ENCODE peak calls at places on chromosomes 1 and 21, in ten cellular contexts. Y is neural progenitor cell, O is A549, Z is lower leg skin, X is suprapubic skin, V is HFF-Myc, E is progenitor cell of endocrine pancreas, W is Peyer's patch, P is fibroblast of mammary gland, L is endodermal cell. S is an unnamed sample.

GRCh38 chr1:94892604-94893280 is 34.2 kb downstream of the CNN3 start:
- DNase-seq in E (no peak), W (no peak), Y (no peak), Z (no peak), L (no peak), P (no peak), V (no peak), X (no peak), O (no peak), S (no peak)

GRCh38 chr1:234627009-234627950 is 17.3 kb upstream of the IRF2BP2 start:
- DNase-seq in O (no peak), W (no peak), E (no peak), P (peak), L (no peak), Y (no peak), V (no peak), X (no peak), Z (no peak), S (no peak)

GRCh38 chr1:20355828-20356735 is 65.4 kb downstream of the VWA5B1 start:
- DNase-seq in P (no peak), Z (no peak), E (no peak), Y (no peak), V (no peak), O (no peak), X (no peak), W (no peak), L (no peak), S (no peak)

GRCh38 chr1:31995263-31995662 is 18.4 kb upstream of the KHDRBS1 start:
- DNase-seq in L (no peak), P (no peak), W (no peak), O (no peak), Z (no peak), V (no peak), Y (no peak), X (no peak), E (no peak), S (no peak)

GRCh38 chr1:221071761-221072160 is 192.5 kb downstream of the HLX start:
- DNase-seq in P (peak), O (no peak), E (no peak), Z (no peak), L (no peak), W (no peak), X (no peak), Y (no peak), V (no peak), S (no peak)

GRCh38 chr1:111163363-111163762 is 23.3 kb downstream of the CEPT1 start:
- DNase-seq in P (no peak), E (no peak), W (no peak), L (no peak), Z (no peak), V (no peak), O (no peak), Y (no peak), X (no peak), S (no peak)

GRCh38 chr1:40907899-40908298 is 45.7 kb upstream of the CITED4 start:
- DNase-seq in W (no peak), P (no peak), V (no peak), L (no peak), E (no peak), O (no peak), X (no peak), Z (no peak), Y (no peak), S (no peak)

GRCh38 chr1:15168479-15168878 is 14.9 kb downstream of the TMEM51 start:
- DNase-seq in E (no peak), W (no peak), X (no peak), Z (no peak), O (peak), Y (no peak), L (no peak), V (no peak), P (peak), S (no peak)

GRCh38 chr1:184854456-184855180 is 100.0 kb upstream of the EDEM3 start:
- DNase-seq in X (no peak), Z (no peak), L (no peak), W (no peak), V (peak), P (peak), O (no peak), E (no peak), Y (no peak), S (no peak)

GRCh38 chr1:244106837-244107491 is 55.9 kb downstream of the ZBTB18 start:
- DNase-seq in X (no peak), E (no peak), W (no peak), O (no peak), V (no peak), Y (no peak), P (no peak), Z (no peak), L (no peak), S (no peak)

GRCh38 chr1:42035205-42035829 is 116.6 kb upstream of the HIVEP3 start:
- DNase-seq in V (no peak), X (no peak), W (peak), Z (peak), L (peak), O (peak), Y (peak), E (no peak), P (peak), S (peak)

GRCh38 chr1:210504286-210504685 is 175.6 kb downstream of the HHAT start:
- DNase-seq in Y (no peak), L (no peak), Z (no peak), X (no peak), V (no peak), W (no peak), E (no peak), P (no peak), O (no peak), S (no peak)

GRCh38 chr1:210262897-210263272 is 30.3 kb downstream of the SERTAD4 start:
- DNase-seq in O (no peak), P (peak), X (no peak), E (no peak), V (no peak), L (no peak), Y (no peak), W (no peak), Z (no peak), S (no peak)

GRCh38 chr1:36528361-36529349 is 45.9 kb upstream of the CSF3R start:
- DNase-seq in P (no peak), Z (peak), X (peak), O (peak), Y (peak), W (peak), V (no peak), L (peak), E (no peak), S (no peak)

DNA sequence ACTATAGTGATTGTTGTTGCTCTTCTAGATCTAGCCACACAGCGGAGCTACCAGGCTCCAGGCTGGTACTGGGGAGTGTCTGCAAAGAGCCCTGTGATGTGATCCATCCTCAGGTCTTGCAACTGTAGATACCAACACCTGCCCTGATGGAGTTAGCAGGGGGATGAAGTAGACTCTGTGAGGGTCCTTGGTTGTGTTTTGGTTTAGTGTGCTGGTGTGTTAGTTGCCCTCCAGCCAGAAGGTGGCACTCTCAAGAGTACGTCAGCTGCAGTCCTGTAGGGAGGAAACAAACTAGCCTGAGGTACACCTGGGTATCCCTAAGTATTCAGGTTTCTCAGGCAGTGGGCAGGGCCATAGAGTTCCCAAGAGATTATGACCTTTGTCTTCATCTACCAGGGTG is 81.2 kb upstream of the TMPRSS2 start:
- DNase-seq in O (no peak), P (no peak), Z (peak), L (no peak), E (no peak), W (peak), V (no peak), Y (no peak), X (peak), S (no peak)
- TF ChIP-seq CTCF in O (no peak), P (no peak), Z (no peak), L (peak), E (no peak), W (no peak), V (no peak), Y (no peak), X (no peak), S (no peak)

DNA sequence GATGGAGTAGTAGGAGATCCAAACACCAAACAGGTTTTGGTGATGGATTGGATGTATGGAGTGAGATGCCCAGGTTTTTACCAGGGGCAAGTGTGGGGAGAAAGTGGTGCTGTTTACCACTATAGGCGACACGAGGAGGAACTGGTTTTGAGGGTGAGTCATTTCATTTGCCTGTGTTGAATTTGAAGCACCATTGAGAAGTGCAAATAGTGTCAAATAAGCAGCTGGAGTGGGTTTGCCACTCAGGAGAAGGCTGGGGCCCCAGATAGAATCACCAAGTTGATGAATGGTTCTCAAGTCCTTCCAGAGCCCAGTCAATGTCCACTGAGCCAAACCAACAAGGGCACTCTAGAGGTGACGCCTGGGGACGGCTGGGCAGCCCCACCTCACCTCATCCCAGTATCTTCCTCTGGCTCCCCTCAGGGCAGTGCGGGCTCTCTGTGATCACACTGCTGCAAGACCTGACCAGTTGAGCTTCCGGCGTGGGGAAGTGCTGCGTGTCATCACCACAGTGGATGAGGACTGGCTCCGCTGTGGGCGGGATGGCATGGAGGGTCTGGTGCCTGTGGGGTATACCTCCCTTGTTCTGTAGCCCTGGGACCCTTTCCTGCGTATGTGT is 9.4 kb downstream of the RUSC1 start:
- DNase-seq in P (no peak), O (no peak), Z (no peak), X (no peak), Y (no peak), E (no peak), W (no peak), V (no peak), L (peak), S (no peak)
- TF ChIP-seq CTCF in P (no peak), O (no peak), Z (no peak), X (no peak), Y (no peak), E (no peak), W (no peak), V (no peak), L (no peak), S (no peak)

GRCh38 chr1:195714248-195714647 is 894.0 kb downstream of the KCNT2 start:
- DNase-seq in O (no peak), W (no peak), L (no peak), E (no peak), Y (no peak), Z (no peak), P (peak), X (no peak), V (no peak), S (no peak)

GRCh38 chr1:195715652-195716051 is 892.6 kb downstream of the KCNT2 start:
- DNase-seq in W (no peak), O (no peak), E (no peak), P (no peak), L (no peak), Y (no peak), V (no peak), X (no peak), Z (no peak), S (no peak)

GRCh38 chr1:195721210-195721971 is 886.8 kb downstream of the KCNT2 start:
- DNase-seq in Y (no peak), L (no peak), V (no peak), X (no peak), Z (no peak), P (no peak), O (no peak), E (no peak), W (no peak), S (no peak)

DNA sequence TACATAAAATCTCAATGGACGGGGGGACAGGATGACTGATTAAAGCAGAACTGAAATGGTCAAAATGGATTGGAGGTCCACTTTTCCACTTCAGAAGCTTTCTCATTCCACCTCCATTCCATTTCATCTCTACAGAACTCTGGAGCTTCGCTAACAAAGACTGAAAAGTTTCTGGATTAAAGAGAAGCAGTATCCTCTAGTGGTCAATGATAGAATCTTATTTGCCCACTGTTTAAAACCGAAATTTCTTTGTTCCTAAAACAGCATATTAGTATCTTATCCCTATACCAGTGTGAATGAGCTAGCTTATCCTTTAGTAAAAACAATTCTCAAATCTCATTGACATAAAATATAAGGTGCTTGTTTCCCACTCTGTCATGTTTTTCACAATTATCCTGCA is 890.6 kb downstream of the KCNT2 start:
- DNase-seq in E (no peak), L (no peak), O (peak), V (peak), P (peak), Y (peak), X (no peak), Z (no peak), W (no peak), S (no peak)
- TF ChIP-seq CTCF in E (peak), L (peak), O (peak), V (peak), P (peak), Y (peak), X (no peak), Z (no peak), W (no peak), S (no peak)

DNA sequence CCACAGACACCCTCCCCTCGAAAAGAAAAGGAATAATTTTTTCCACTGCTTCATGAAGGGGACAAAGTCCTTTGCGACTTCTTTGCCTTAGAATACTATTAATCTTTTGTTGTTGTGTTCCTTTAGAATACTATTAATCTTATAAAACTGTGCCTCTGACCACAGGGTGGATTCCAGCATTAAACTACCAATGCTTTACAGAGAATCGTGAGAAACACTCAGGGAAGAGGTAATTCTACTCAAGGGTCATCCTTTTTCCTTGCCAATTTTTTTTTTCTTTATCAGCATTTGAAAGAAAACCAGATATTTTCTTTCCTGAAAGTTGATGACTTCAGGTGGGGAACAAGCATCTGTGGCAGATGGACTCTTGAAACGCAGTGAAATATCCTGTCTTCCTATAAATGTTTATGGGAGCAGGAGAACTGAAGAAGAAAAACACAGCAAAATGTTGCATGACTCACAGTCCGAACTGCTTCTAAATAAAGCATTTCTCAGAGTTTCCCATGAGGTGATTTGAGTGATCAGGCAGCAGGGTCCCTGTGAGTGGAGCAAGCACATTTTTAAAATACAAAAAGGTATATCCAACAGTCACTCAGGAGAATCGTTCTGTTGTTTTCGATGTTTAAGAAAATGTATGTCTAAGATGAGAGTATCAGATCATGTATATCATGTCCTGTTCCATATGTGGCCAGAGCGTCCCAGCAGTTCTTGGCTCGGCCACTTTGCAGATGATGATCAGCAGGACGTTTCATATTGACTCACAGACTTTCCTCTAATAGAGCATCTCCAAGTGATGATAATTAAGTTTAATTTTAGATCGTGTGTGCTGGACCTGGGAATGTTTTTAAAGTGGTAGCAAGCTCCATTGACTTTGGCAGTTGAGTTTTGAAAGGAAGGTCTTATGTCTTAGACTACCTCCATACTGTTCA is 154.3 kb upstream of the RUNX1 start:
- DNase-seq in L (no peak), E (no peak), Z (no peak), X (no peak), W (no peak), O (no peak), V (no peak), Y (no peak), P (peak), S (no peak)
- TF ChIP-seq CTCF in L (no peak), E (no peak), Z (no peak), X (no peak), W (no peak), O (no peak), V (no peak), Y (no peak), P (no peak), S (no peak)

GRCh38 chr1:237938553-237938952 is 47.8 kb upstream of the ZP4 start:
- DNase-seq in P (peak), L (peak), E (no peak), Y (no peak), W (no peak), O (peak), X (no peak), Z (no peak), V (no peak), S (no peak)
- TF ChIP-seq CTCF in P (no peak), L (peak), E (no peak), Y (peak), W (no peak), O (peak), X (no peak), Z (no peak), V (no peak), S (no peak)

S was measured in nephron progenitor cell.